ENCODE peak calls at places on chromosomes 7 and 10, in five cellular contexts. J, G, H, B and N are unnamed samples.
A peak's percentile ranks its signal among the peaks of the same experiment; 100 is the strongest.

GRCh38 chr7:97004931-97005763 is at the start of gene DLX6:
- DNase-seq in J (no peak), G (no peak), H (no peak), B (peak; percentile 78), N (no peak)

GRCh38 chr10:78408671-78409472 is 375.2 kb downstream of the RPS24 start:
- DNase-seq in J (no peak), G (no peak), H (no peak), B (peak; percentile 93), N (no peak)

GRCh38 chr10:96153065-96153464 is 23.0 kb downstream of the ZNF518A start:
- DNase-seq in J (no peak), G (no peak), H (no peak), B (no peak), N (no peak)

GRCh38 chr7:64999165-65000004 is 7.1 kb downstream of the ERV3-1 start:
- DNase-seq in J (peak; percentile 84), G (no peak), H (peak; percentile 97), B (no peak), N (no peak)

GRCh38 chr10:110077436-110078120 is 69.8 kb downstream of the ADD3 start:
- DNase-seq in J (no peak), G (no peak), H (peak; percentile 48), B (no peak), N (no peak)

GRCh38 chr10:129961274-129961839 is 2.7 kb downstream of the EBF3 start:
- DNase-seq in J (no peak), G (no peak), H (no peak), B (no peak), N (no peak)

GRCh38 chr10:7483848-7484247 is 73.0 kb upstream of the SFMBT2 start:
- DNase-seq in J (no peak), G (no peak), H (no peak), B (no peak), N (no peak)

GRCh38 chr10:408223-408622 is 273.0 kb downstream of the ZMYND11 start:
- DNase-seq in J (peak; percentile 76), G (no peak), H (no peak), B (no peak), N (no peak)

GRCh38 chr7:2154121-2154520 is 78.6 kb downstream of the MAD1L1 start:
- DNase-seq in J (no peak), G (no peak), H (no peak), B (no peak), N (no peak)

GRCh38 chr10:689433-690226 is at the start of gene DIP2C:
- DNase-seq in J (no peak), G (peak; percentile 63), H (peak; percentile 78), B (peak; percentile 89), N (peak; percentile 41)

GRCh38 chr10:43128958-43129706 is 9.1 kb upstream of the CSGALNACT2 start:
- DNase-seq in J (peak; percentile 95), G (no peak), H (peak; percentile 99), B (no peak), N (peak; percentile 91)

GRCh38 chr10:69968830-69969229 is 83.8 kb upstream of the MACROH2A2 start:
- DNase-seq in J (no peak), G (no peak), H (peak; percentile 31), B (peak; percentile 59), N (no peak)

GRCh38 chr7:156566812-156567549 is 73.6 kb upstream of the RNF32 start:
- DNase-seq in J (no peak), G (no peak), H (no peak), B (no peak), N (no peak)

GRCh38 chr10:102112210-102112817 is 7.9 kb downstream of the LDB1 start:
- DNase-seq in J (no peak), G (no peak), H (no peak), B (no peak), N (no peak)

GRCh38 chr10:31358688-31359330 is 39.8 kb downstream of the ZEB1 start:
- DNase-seq in J (no peak), G (no peak), H (peak; percentile 69), B (no peak), N (peak; percentile 13)

GRCh38 chr10:22816298-22816653 is 101.9 kb upstream of the PIP4K2A start:
- DNase-seq in J (peak; percentile 80), G (no peak), H (peak; percentile 92), B (no peak), N (peak; percentile 73)

GRCh38 chr10:23194966-23195845 is 3.1 kb downstream of the PTF1A start:
- DNase-seq in J (no peak), G (no peak), H (no peak), B (no peak), N (no peak)

DNA sequence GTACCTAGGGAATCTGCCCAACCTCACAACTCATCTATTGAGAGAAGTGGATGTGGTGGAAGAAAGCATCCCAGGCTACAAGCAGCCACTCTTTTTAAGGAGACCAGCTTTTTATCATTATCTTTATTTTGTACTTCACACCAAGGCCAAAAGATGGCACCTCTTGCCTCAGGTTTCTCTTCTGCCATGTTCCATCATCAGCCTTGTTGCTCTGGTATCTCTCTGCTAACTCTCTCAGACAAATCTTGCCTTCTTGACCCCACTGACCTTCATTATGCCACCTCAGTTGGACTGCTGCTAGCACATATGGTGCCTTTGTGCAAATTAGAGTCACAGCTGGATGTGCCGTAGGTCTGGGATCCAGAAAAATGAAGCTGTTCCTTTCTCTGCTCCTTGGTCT is 47.2 kb upstream of the DYNC1I1 start:
- DNase-seq in J (no peak), G (no peak), H (peak; percentile 17), B (peak; percentile 24), N (no peak)
- TF ChIP-seq CTCF in J (peak; percentile 14), G (no peak), H (peak; percentile 17), B (no peak), N (no peak)

GRCh38 chr10:34526758-34527730 is 288.1 kb downstream of the PARD3 start:
- DNase-seq in J (peak; percentile 95), G (no peak), H (peak; percentile 98), B (no peak), N (peak; percentile 89)
- TF ChIP-seq CTCF in J (peak; percentile 37), G (no peak), H (peak; percentile 45), B (no peak), N (peak; percentile 43)

DNA sequence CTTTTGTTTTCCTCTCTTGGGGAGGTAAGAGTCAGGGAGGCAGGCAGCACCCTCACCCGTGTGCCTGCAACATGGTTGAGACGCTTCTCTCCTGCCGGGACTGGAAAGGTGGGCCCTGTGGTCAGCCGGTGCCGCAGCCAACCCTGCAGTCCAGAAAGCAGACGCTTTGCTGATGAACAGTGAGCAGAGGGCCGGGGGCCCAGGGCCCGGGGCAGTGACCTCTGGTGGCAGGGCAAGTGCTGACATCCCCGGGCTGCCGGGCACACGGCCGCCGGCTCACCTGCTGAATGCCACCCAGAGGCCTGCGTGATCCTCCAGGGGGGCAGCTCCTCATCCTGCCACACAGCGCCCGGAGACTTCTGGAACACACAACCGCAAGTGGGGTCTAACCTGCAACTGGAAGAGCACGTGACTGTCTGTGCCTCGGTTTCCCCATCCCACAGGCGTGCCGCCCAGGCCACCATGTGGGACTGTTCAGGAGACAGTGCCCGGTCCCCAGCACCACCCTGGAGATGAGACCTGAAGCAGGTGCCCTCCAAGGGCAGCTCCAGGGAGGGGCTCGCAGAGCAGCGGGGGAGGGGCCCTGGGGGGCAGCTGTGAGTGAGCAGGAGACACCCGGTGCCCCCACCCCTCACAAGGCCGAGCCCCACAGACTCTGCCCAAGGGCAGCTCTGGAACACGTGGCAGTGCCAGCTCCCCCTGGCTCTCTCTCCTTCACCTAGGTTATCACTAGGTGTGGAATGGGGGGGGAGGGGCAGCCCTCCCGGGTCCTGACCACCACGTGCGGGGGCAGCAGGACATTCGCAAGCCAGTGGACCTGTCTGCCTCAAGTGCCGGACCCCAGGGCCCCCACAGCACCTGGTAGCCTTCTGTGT is 2.2 kb upstream of the ADGRA1 start:
- DNase-seq in J (no peak), G (no peak), H (no peak), B (no peak), N (no peak)
- TF ChIP-seq CTCF in J (no peak), G (no peak), H (no peak), B (no peak), N (no peak)

DNA sequence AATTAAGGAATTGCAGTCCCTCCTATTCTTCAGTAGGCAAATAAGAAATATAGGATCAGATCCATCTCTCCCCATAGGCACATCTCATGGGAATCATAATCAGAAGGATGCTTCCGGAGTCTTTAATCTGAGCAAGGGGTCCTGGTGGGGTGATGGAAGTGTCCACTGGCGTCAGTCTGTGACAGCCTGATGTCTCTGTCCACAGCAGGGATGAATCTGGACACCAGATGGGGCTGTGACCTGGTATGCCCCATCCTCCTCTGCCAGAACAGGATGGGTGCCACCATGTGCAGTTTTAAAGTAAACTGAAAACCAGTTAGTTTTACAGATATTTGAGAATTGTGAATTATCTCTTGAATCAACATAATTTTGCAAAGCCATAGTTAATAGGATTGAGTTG is 148.7 kb downstream of the C1GALT1 start:
- DNase-seq in J (no peak), G (no peak), H (no peak), B (no peak), N (no peak)
- TF ChIP-seq CTCF in J (no peak), G (no peak), H (no peak), B (no peak), N (no peak)

DNA sequence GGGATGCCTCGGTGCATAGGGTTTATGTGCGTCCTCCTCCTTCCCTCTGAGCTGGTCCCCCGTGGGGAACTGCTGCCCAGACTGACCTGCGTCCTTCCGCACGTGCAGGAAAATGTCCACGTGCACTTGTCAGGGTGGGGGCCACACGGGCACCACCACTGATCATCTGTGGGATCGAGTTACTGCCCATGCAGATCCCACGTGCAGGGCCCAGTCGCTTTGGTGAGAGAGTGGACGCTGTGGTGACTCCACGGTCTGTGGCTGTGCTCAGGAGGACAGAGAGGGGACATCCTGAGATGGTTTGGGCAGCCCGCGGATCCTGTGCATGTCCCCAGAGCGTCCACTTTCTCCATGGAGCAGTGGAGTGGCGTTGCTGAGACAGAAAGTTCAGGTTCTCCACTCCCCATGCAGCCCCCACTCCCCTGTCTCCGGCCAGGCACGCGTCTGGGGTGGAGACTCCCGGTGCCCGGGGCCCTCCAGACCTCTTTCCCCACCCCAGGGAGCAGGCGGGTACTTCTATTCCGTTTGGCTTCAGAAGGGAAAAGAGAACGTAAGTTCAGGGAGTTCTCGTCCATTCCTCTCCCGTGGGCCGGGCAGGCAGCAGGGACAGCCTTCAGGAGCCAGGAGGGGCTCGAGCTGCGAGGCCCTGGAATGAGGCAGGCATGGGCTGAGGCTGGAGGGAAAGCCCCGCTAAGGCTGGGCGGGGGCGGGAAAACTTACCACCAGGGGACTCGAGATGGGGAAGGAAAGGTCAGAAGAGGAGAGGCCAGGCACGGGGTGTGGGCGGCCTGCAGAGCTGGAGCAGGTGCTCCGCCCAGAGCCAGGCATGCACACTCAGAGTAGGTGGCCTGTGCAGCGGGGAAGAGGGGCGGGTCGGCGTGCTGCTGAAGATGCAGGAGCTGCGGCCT is 59.9 kb downstream of the EGFR start:
- DNase-seq in J (no peak), G (no peak), H (no peak), B (no peak), N (no peak)
- TF ChIP-seq CTCF in J (no peak), G (no peak), H (no peak), B (no peak), N (no peak)

DNA sequence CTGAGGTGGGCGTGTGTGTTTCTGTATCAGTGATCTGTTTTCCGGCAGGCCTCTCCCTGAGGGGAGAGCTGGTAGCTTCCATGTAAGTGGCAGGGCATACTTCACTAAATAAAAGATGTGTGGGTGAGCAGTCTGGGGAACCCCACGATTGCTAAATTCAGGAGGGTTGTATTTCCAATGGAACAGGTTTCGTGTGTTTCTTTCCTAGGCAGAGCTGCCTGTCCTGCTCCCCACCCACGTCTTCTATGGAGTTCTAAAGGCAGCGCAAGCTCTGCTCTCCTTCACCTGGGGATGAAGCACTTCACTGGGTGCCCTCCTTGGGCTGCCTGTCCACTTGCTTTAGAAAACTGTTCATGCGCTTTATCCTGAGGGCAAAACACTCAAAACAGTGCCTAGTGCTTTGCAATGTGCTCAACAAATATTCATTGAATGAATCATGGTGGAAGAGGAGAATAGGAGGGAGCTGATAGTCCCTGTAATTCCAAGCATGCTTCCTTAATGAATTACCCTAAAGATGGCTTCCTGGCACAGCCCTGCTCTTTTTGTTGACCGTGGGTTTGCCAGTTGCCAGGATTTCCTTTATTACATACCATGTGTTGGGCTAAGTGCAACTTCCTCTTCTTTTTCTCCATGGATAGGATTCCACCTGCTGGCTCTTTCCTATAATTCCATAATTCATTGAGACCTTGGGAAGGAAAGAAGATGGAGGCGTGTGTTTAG is 50.6 kb upstream of the SRPK2 start:
- DNase-seq in J (peak; percentile 84), G (no peak), H (peak; percentile 48), B (no peak), N (peak; percentile 38)
- TF ChIP-seq CTCF in J (peak; percentile 25), G (no peak), H (no peak), B (no peak), N (peak; percentile 9)